ENCODE peak calls at places on chromosomes 13 and 19, in ten cellular contexts. P is BJ; E is ovary; Q is kidney epithelial cell; Y is CD4-positive, alpha-beta memory T cell; R is skeletal muscle cell; G is right cardiac atrium; T is retinal pigment epithelial cell; D is fibroblast of the aortic adventitia; K is Caco-2. M is an unnamed sample.

GRCh38 chr19:49114630-49115363 is 627 bp downstream of the LIN7B start:
- DNase-seq in Q (no peak), E (peak), Y (peak), K (peak), G (peak), P (no peak), R (no peak), T (no peak), D (peak), M (peak)

GRCh38 chr13:105139380-105140285 is 1395.8 kb downstream of the EFNB2 start:
- DNase-seq in P (no peak), D (peak), Y (peak), G (peak), E (no peak), T (no peak), K (peak), Q (no peak), R (no peak), M (peak)

GRCh38 chr19:33508941-33509614 is 12.5 kb downstream of the PEPD start:
- DNase-seq in K (no peak), G (peak), P (peak), D (no peak), Q (no peak), E (no peak), R (no peak), Y (no peak), T (peak), M (no peak)

GRCh38 chr19:47601180-47601904 is 7.6 kb upstream of the BICRA start:
- DNase-seq in T (no peak), P (no peak), Y (no peak), G (no peak), K (peak), Q (no peak), R (no peak), E (no peak), D (no peak), M (no peak)

GRCh38 chr19:6687117-6687516 is 17.2 kb upstream of the TNFSF14 start:
- DNase-seq in Y (no peak), K (no peak), E (no peak), P (no peak), R (no peak), G (no peak), T (no peak), Q (no peak), D (no peak), M (no peak)

GRCh38 chr19:18274303-18274775 is at the start of gene IQCN:
- DNase-seq in E (peak), G (peak), Q (no peak), Y (no peak), D (peak), R (no peak), P (no peak), K (peak), T (no peak), M (no peak)

GRCh38 chr19:48735031-48735615 is 5.3 kb downstream of the RASIP1 start:
- DNase-seq in Q (no peak), E (no peak), Y (no peak), R (no peak), D (no peak), T (no peak), P (no peak), K (peak), G (peak), M (no peak)

GRCh38 chr13:32142115-32142514 is 110.5 kb downstream of the FRY start:
- DNase-seq in R (no peak), G (no peak), T (no peak), Y (no peak), D (no peak), E (no peak), Q (no peak), K (no peak), P (no peak), M (no peak)

GRCh38 chr19:55179570-55180484 is at the start of gene SYT5:
- DNase-seq in T (no peak), Y (peak), K (peak), R (no peak), E (no peak), P (no peak), Q (no peak), G (peak), D (no peak), M (peak)

DNA sequence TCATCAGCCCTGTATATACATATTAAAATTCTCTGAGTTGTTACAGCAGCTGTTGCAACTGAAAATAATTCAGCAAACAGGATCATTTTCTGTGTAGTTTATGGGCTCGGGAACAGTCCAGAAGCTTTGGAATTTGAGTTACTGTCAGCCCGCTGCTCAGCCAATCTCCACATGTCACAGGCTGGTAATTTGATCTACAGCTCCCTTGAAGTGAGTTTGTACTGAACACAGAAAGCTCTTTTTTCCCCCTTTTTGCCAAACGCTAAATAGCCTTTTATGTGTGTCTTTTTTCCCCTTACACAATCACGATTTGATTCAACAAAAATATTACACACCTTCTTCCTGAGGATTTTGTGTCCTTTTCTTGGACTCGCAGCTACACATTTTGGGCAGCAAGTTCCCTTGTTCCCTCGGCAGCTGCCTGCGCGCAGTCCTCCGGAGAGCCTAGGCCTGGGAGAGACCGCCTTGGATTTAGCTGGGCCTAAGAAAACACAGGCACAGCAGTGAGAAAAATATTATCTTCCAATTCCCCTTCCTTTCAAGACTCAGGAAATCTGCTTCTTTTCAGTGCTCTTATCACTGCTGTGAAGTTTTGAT is 371.4 kb downstream of the KCNRG start:
- DNase-seq in K (no peak), E (no peak), Q (no peak), P (peak), R (peak), D (peak), T (no peak), G (peak), Y (no peak), M (no peak)
- H3K4me3 ChIP-seq in K (no peak), E (no peak), Q (no peak), P (no peak), R (peak), D (peak), T (peak), G (peak), Y (no peak), M (no peak)

GRCh38 chr13:28532226-28533048 is 37.5 kb upstream of the FLT1 start:
- DNase-seq in T (no peak), E (no peak), D (no peak), G (peak), Y (no peak), R (no peak), K (no peak), Q (no peak), P (no peak), M (no peak)
- H3K4me3 ChIP-seq in T (no peak), E (peak), D (peak), G (peak), Y (no peak), R (peak), K (no peak), Q (peak), P (peak), M (no peak)

DNA sequence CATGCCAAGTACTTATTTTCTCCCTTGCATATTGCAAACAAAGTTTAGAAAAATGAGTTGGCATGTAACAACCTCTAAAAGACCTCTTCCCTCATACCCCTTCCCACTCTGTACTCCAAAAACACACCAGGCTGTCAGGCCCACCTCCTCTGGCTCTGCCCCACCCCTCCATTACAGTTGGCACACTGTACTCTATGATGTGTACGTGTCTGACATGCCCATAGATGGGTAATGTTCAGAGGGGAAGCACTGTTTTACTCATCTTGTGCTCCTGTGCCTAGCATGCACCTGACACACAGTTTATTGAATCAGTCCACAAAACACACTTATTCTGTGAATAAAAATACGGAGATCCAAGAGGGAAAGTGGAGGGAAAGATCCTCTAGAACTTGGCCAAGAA is 45.6 kb downstream of the SERPINE3 start:
- DNase-seq in Y (no peak), P (no peak), D (no peak), R (no peak), Q (no peak), E (no peak), K (no peak), T (no peak), G (no peak), M (no peak)
- H3K4me3 ChIP-seq in Y (no peak), P (no peak), D (no peak), R (no peak), Q (no peak), E (no peak), K (no peak), T (no peak), G (no peak), M (no peak)

DNA sequence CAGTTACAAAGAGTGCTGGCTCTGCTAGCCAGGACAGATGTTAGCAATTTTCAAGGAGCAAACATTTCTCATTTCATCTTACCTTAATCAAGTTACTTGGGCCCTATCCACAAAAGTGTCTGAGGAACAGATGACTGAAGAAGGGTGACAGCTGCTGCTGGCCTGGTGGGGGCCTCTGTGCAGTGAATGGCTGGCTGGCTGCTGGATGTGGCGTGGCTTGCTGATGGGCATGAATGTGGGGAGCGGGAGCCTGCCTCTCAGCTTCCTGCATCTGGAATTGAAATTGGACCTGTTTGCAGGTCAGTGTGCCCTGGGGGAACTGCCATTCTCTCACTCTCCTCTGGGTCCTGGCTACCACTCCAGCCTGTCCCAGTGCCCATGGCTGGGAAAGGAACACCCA is 94.7 kb downstream of the RGCC start:
- DNase-seq in P (no peak), Q (no peak), Y (no peak), R (no peak), E (no peak), G (no peak), K (no peak), T (no peak), D (no peak), M (no peak)
- H3K4me3 ChIP-seq in P (no peak), Q (no peak), Y (no peak), R (no peak), E (no peak), G (no peak), K (no peak), T (no peak), D (no peak), M (no peak)

DNA sequence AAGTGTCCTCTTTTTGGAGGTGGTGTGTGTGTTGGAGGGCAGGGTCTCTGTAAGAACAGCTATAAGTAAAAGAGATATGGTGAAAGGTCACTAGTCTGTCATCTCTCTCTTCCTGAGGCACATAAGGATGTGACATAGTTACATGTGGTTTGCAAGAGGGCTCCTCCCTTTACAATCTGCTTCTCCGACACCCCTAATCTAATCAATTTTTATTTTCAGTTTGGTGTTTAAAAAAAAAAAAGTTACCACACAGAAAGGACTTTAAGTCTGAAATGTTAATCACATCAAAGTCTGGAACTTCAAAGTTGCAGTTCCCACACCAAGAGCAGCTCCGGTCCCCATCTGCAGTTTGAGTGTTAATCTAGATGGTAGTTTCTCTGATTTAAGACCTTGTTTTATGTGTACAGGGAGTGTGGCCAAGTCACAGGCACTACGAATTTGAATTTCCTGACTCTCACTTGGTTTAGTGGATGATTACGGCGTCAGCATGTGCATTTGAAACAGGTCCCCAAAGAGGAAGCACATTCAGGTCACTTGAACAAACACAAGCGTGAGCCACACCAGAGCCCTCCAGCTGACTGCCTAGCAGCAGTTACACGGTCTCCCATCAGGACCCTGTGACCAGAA is 53.1 kb downstream of the FOXO1 start:
- DNase-seq in E (no peak), P (no peak), G (peak), T (no peak), K (no peak), D (no peak), Y (peak), Q (no peak), R (no peak), M (peak)
- H3K4me3 ChIP-seq in E (no peak), P (no peak), G (no peak), T (no peak), K (no peak), D (no peak), Y (peak), Q (no peak), R (no peak), M (peak)